ENCODE peak calls at places on chromosomes 16 and 17, in four cellular contexts. S, N, B and I are unnamed samples. For H3K9me1 and H3K36me3, the result is how much of the 10 kb centered on the place peaks cover.

GRCh38 chr17:41520821-41521521 is 2.3 kb upstream of the KRT15 start:
- DNase-seq in S (no peak), N (no peak), B (peak), I (no peak)

GRCh38 chr17:73343168-73343634 is 31.4 kb upstream of the CDC42EP4 start:
- DNase-seq in S (no peak), N (no peak), B (peak), I (peak)

GRCh38 chr16:81496742-81497141 is 52.1 kb downstream of the CMIP start:
- DNase-seq in S (no peak), N (no peak), B (no peak), I (no peak)

GRCh38 chr17:42124256-42124655 is 1.7 kb downstream of the HSPB9 start:
- DNase-seq in S (no peak), N (no peak), B (no peak), I (no peak)

GRCh38 chr16:88939814-88940195 is 37.2 kb downstream of the CBFA2T3 start:
- DNase-seq in S (no peak), N (no peak), B (no peak), I (no peak)

GRCh38 chr17:74192950-74193781 is 10.3 kb upstream of the RPL38 start:
- DNase-seq in S (no peak), N (no peak), B (no peak), I (no peak)

GRCh38 chr17:73533801-73534574 is 110.3 kb downstream of the SDK2 start:
- DNase-seq in S (no peak), N (no peak), B (no peak), I (no peak)

GRCh38 chr17:76337413-76337777 is 16.3 kb downstream of the PRPSAP1 start:
- DNase-seq in S (peak), N (no peak), B (no peak), I (peak)

GRCh38 chr17:49457564-49458535 is 37.2 kb upstream of the NGFR start:
- DNase-seq in S (no peak), N (no peak), B (no peak), I (no peak)

GRCh38 chr17:36485027-36485426 is 1.5 kb upstream of the ZNHIT3 start:
- DNase-seq in S (no peak), N (no peak), B (no peak), I (no peak)

GRCh38 chr16:19555938-19556778 is 655 bp downstream of the VPS35L start:
- DNase-seq in S (peak), N (peak), B (peak), I (peak)

GRCh38 chr17:17019891-17020456 is 22.3 kb upstream of the MPRIP start:
- DNase-seq in S (no peak), N (no peak), B (no peak), I (no peak)

GRCh38 chr17:40022961-40023541 is 7.8 kb downstream of the CSF3 start:
- DNase-seq in S (no peak), N (no peak), B (no peak), I (no peak)

GRCh38 chr17:40021471-40021961 is 6.3 kb downstream of the CSF3 start:
- DNase-seq in S (peak), N (peak), B (no peak), I (peak)

GRCh38 chr17:40020146-40020545 is 4.9 kb downstream of the CSF3 start:
- DNase-seq in S (no peak), N (no peak), B (no peak), I (no peak)

GRCh38 chr17:40023590-40024292 is 8.5 kb downstream of the CSF3 start:
- DNase-seq in S (peak), N (no peak), B (no peak), I (no peak)

GRCh38 chr17:40022497-40022896 is 7.3 kb downstream of the CSF3 start:
- DNase-seq in S (no peak), N (no peak), B (no peak), I (no peak)
- H3K9me1 ChIP-seq in S (under half), N (under half), B (under half), I (under half)

GRCh38 chr17:28635506-28635905 is 9.5 kb downstream of the BLTP2 start:
- DNase-seq in S (no peak), N (no peak), B (no peak), I (no peak)

GRCh38 chr17:28634211-28634865 is 10.6 kb downstream of the BLTP2 start:
- DNase-seq in S (no peak), N (no peak), B (no peak), I (no peak)
- H3K36me3 ChIP-seq in S (half or more), N (half or more), B (half or more), I (half or more)

GRCh38 chr16:1416521-1416941 is 2.0 kb upstream of the UNKL start:
- DNase-seq in S (no peak), N (peak), B (no peak), I (no peak)

GRCh38 chr16:1422076-1422475 is 1.5 kb upstream of the UQCC4 start:
- DNase-seq in S (no peak), N (no peak), B (no peak), I (no peak)

GRCh38 chr16:1420111-1420539 is 422 bp downstream of the UQCC4 start:
- DNase-seq in S (no peak), N (no peak), B (peak), I (no peak)

GRCh38 chr16:1424028-1424427 is 3.5 kb upstream of the UQCC4 start:
- DNase-seq in S (no peak), N (no peak), B (no peak), I (no peak)

DNA sequence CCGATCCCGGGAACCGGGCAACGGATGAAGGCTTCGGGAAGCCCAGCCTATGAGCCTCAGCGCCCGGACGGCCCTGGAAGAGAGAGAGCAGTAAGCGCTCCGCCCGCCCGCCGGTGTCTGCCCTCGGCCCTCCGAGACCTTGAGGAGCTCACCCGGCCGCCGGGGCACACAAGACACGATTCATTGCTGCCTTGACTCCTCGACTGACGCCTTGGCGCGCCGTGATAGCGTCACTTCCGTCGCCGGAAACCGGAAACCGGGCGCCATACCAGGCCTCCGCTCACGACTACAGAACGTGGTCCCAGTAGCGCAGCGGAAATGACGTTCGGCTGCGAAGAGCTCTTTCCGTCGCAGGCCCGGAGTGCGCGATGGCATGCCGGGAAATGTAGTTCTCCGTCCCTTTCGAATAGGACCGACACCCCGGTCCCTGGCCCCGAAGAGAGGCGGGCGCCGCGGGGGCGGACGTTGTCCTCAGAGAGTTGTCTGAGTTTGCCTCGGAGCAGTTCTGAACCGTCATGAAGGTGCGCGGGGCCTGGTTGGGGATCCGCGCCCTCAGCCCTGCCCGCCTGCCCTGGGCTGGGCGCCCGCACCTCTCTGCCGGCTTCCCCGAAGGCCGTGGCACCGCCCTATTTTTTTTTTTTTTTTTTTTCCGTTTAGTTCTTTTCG is at the start of gene UQCC4:
- DNase-seq in S (peak), N (peak), B (peak), I (peak)
- H3K9me1 ChIP-seq in S (under half), N (under half), B (under half), I (under half)

GRCh38 chr17:82935944-82936767 is 96.3 kb upstream of the ZNF750 start:
- DNase-seq in S (no peak), N (no peak), B (no peak), I (no peak)

GRCh38 chr17:82932146-82933005 is 92.6 kb upstream of the ZNF750 start:
- DNase-seq in S (peak), N (no peak), B (no peak), I (peak)

GRCh38 chr17:82931696-82932060 is 91.9 kb upstream of the ZNF750 start:
- DNase-seq in S (no peak), N (no peak), B (no peak), I (peak)

GRCh38 chr17:82933006-82933310 is 93.1 kb upstream of the ZNF750 start:
- DNase-seq in S (no peak), N (no peak), B (no peak), I (no peak)

DNA sequence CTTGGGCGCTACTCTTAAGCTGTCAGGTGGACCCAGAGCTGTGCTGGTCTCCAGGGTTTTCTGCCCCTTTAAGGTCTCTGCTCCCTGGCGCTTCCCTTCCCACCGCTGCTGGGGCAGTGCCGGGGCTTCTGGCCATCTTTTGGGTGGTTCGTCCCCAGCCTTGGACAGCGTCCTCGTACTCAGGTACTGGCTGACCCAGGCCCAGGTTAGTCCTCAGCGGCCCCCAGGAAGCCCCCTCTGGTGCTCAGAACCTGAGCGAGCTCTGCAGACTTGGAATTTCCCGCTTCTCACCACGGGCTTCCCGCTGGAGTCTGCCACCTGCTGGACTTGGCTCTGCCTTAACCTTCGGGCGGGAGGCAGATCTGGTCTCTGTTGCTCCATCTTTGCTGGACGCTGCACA is 94.1 kb upstream of the ZNF750 start:
- DNase-seq in S (no peak), N (no peak), B (no peak), I (no peak)
- H3K36me3 ChIP-seq in S (under half), N (under half), B (half or more), I (under half)

GRCh38 chr17:78728495-78728894 is 53.6 kb downstream of the CYTH1 start:
- DNase-seq in S (no peak), N (no peak), B (no peak), I (no peak)
- H3K9me1 ChIP-seq in S (under half), N (under half), B (under half), I (under half)

GRCh38 chr16:16076400-16076901 is 127.0 kb downstream of the ABCC1 start:
- DNase-seq in S (no peak), N (no peak), B (no peak), I (no peak)
- H3K36me3 ChIP-seq in S (under half), N (under half), B (half or more), I (half or more)

GRCh38 chr17:15930426-15930825 is 14.5 kb upstream of the ADORA2B start:
- DNase-seq in S (no peak), N (no peak), B (no peak), I (no peak)
- H3K9me1 ChIP-seq in S (under half), N (under half), B (under half), I (under half)

GRCh38 chr16:4828567-4829320 is 18.3 kb downstream of the GLYR1 start:
- DNase-seq in S (no peak), N (no peak), B (no peak), I (no peak)
- H3K36me3 ChIP-seq in S (half or more), N (half or more), B (half or more), I (half or more)

GRCh38 chr17:34736611-34737010 is 157.2 kb downstream of the TMEM132E start:
- DNase-seq in S (no peak), N (no peak), B (no peak), I (no peak)

GRCh38 chr17:34741967-34742366 is 162.6 kb downstream of the TMEM132E start:
- DNase-seq in S (no peak), N (no peak), B (no peak), I (no peak)

GRCh38 chr17:34740516-34740915 is 161.1 kb downstream of the TMEM132E start:
- DNase-seq in S (no peak), N (no peak), B (no peak), I (no peak)

GRCh38 chr17:34740936-34741515 is 161.6 kb downstream of the TMEM132E start:
- DNase-seq in S (no peak), N (no peak), B (no peak), I (no peak)

DNA sequence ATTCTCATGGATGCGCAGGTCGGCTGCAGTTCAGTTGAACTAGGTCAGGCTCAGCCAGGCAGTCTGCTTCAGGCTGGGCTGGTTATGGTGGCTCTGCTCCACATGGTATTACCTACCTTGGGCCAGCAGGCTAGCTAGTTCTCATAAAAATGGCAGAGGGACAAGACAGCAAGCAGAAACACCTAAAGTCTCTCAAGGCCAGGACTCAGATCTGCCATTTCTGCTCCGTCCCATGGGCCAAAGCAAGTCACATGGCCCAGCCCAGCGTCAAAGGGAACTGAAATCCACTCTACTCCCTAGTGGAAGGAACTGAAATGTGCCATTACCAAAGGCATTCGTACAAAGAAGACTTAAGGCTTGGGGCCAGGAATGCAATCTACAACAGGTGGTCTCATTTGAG is 160.0 kb downstream of the TMEM132E start:
- DNase-seq in S (no peak), N (no peak), B (no peak), I (no peak)
- H3K9me1 ChIP-seq in S (under half), N (under half), B (under half), I (under half)